ENCODE peak calls at places on chromosome 15, in five cellular contexts. J, H, B, G and A are unnamed samples.

GRCh38 chr15:76327191-76328105 is 9.1 kb upstream of the ISL2 start:
- DNase-seq in J (no peak), B (no peak), H (no peak), G (peak; percentile 63), A (no peak)

GRCh38 chr15:72169921-72170611 is 27.5 kb downstream of the GRAMD2A start:
- DNase-seq in G (no peak), J (no peak), B (no peak), H (no peak), A (no peak)

GRCh38 chr15:94306700-94307650 is 75.6 kb downstream of the MCTP2 start:
- DNase-seq in H (no peak), J (no peak), B (no peak), G (peak; percentile 83), A (no peak)

GRCh38 chr15:91562698-91563097 is 290.8 kb upstream of the SLCO3A1 start:
- DNase-seq in J (no peak), G (no peak), H (no peak), B (no peak), A (no peak)

GRCh38 chr15:34808016-34808415 is 12.7 kb upstream of the ACTC1 start:
- DNase-seq in B (no peak), H (no peak), J (no peak), G (peak; percentile 60), A (no peak)

GRCh38 chr15:95606551-95606950 is 723.9 kb upstream of the NR2F2 start:
- DNase-seq in H (no peak), J (no peak), B (no peak), G (no peak), A (no peak)

GRCh38 chr15:95286911-95287769 is 1043.4 kb upstream of the NR2F2 start:
- DNase-seq in H (no peak), G (peak; percentile 59), J (no peak), B (no peak), A (no peak)

GRCh38 chr15:41512078-41512394 is 1.6 kb downstream of the LTK start:
- DNase-seq in J (no peak), H (no peak), B (no peak), G (no peak), A (no peak)

GRCh38 chr15:31456329-31457060 is 129.9 kb downstream of the KLF13 start:
- DNase-seq in B (peak; percentile 13), G (no peak), J (no peak), H (no peak), A (no peak)

GRCh38 chr15:31852933-31853332 is 177.4 kb upstream of the CHRNA7 start:
- DNase-seq in G (no peak), H (no peak), B (no peak), J (no peak), A (no peak)

GRCh38 chr15:100878601-100879000 is 1.0 kb upstream of the ALDH1A3 start:
- DNase-seq in G (no peak), B (no peak), H (no peak), J (no peak), A (peak; percentile 26)

GRCh38 chr15:40267670-40268069 is 15.2 kb downstream of the ANKRD63 start:
- DNase-seq in J (no peak), G (no peak), H (no peak), B (no peak), A (no peak)

GRCh38 chr15:40847225-40847961 is 3.5 kb downstream of the SPINT1 start:
- DNase-seq in J (no peak), G (peak; percentile 36), B (peak; percentile 88), H (peak; percentile 72), A (peak; percentile 82)

GRCh38 chr15:94631608-94632007 is 400.2 kb downstream of the MCTP2 start:
- DNase-seq in J (no peak), G (no peak), H (no peak), B (no peak), A (no peak)

GRCh38 chr15:80003171-80003570 is 32.2 kb upstream of the BCL2A1 start:
- DNase-seq in H (no peak), J (no peak), B (no peak), G (no peak), A (no peak)

GRCh38 chr15:90481023-90481422 is 48.7 kb upstream of the CRTC3 start:
- DNase-seq in J (no peak), B (no peak), G (peak; percentile 52), H (no peak), A (no peak)

GRCh38 chr15:30939161-30939560 is 35.4 kb downstream of the FAN1 start:
- DNase-seq in B (no peak), G (no peak), H (no peak), J (no peak), A (no peak)

GRCh38 chr15:83446904-83447708 is at the start of gene SH3GL3:
- DNase-seq in H (peak; percentile 87), B (peak; percentile 78), J (peak; percentile 63), G (peak; percentile 87), A (peak; percentile 91)

GRCh38 chr15:34161329-34161953 is 48.5 kb downstream of the KATNBL1 start:
- DNase-seq in H (no peak), B (no peak), G (peak; percentile 10), J (no peak), A (no peak)

GRCh38 chr15:79436037-79436780 is 4.1 kb downstream of the MINAR1 start:
- DNase-seq in B (no peak), H (no peak), G (no peak), J (no peak), A (no peak)

GRCh38 chr15:73127302-73127936 is 75.2 kb downstream of the NEO1 start:
- DNase-seq in B (no peak), G (peak; percentile 13), H (peak; percentile 66), J (no peak), A (no peak)

GRCh38 chr15:78453447-78453846 is 15.4 kb downstream of the IREB2 start:
- DNase-seq in B (no peak), G (no peak), J (no peak), H (no peak), A (no peak)

GRCh38 chr15:82778755-82779154 is 27.1 kb downstream of the FSD2 start:
- DNase-seq in B (no peak), H (no peak), G (no peak), J (no peak), A (no peak)

GRCh38 chr15:77840962-77841361 is 208.2 kb upstream of the LINGO1 start:
- DNase-seq in B (peak; percentile 27), H (no peak), G (peak; percentile 96), J (no peak), A (no peak)

GRCh38 chr15:69038508-69038907 is 24.0 kb downstream of the NOX5 start:
- DNase-seq in H (no peak), G (no peak), B (no peak), J (no peak), A (no peak)

GRCh38 chr15:64699767-64700388 is 75.5 kb downstream of the RBPMS2 start:
- DNase-seq in J (no peak), H (no peak), G (peak; percentile 51), B (peak; percentile 80), A (peak; percentile 50)

GRCh38 chr15:90869601-90870353 is 1.4 kb downstream of the FURIN start:
- DNase-seq in B (peak; percentile 90), J (peak; percentile 60), G (peak; percentile 95), H (peak; percentile 90), A (no peak)

GRCh38 chr15:31660800-31661199 is 334.2 kb downstream of the KLF13 start:
- DNase-seq in J (no peak), H (no peak), G (no peak), B (no peak), A (no peak)

GRCh38 chr15:25620466-25620865 is 181.6 kb upstream of the UBE3A start:
- DNase-seq in G (no peak), B (no peak), H (no peak), J (no peak), A (no peak)

GRCh38 chr15:59190291-59190690 is 16.4 kb upstream of the LDHAL6B start:
- DNase-seq in G (peak; percentile 35), J (no peak), B (no peak), H (no peak), A (no peak)

GRCh38 chr15:26355671-26356070 is 417.2 kb downstream of the GABRB3 start:
- DNase-seq in B (no peak), H (no peak), J (no peak), G (no peak), A (no peak)

GRCh38 chr15:70280781-70281180 is 183.1 kb upstream of the TLE3 start:
- DNase-seq in B (peak; percentile 23), H (no peak), G (no peak), J (no peak), A (no peak)

GRCh38 chr15:65512807-65513416 is 4.6 kb downstream of the DPP8 start:
- DNase-seq in J (no peak), G (peak; percentile 88), B (no peak), H (no peak), A (no peak)

GRCh38 chr15:90718232-90718631 is 1.1 kb downstream of the BLM start:
- DNase-seq in B (no peak), J (no peak), H (no peak), G (no peak), A (no peak)

GRCh38 chr15:58489289-58489688 is 57.5 kb downstream of the LIPC start:
- DNase-seq in B (no peak), H (no peak), G (no peak), J (no peak), A (no peak)

GRCh38 chr15:67105065-67105951 is 39.9 kb downstream of the SMAD3 start:
- DNase-seq in G (peak; percentile 99), J (peak; percentile 46), B (no peak), H (no peak), A (peak; percentile 69)

GRCh38 chr15:67106764-67107013 is 41.3 kb downstream of the SMAD3 start:
- DNase-seq in H (no peak), G (no peak), J (no peak), B (no peak), A (no peak)

GRCh38 chr15:67108122-67108871 is 42.9 kb downstream of the SMAD3 start:
- DNase-seq in J (no peak), H (no peak), G (peak; percentile 49), B (no peak), A (no peak)

GRCh38 chr15:67105991-67106763 is 40.8 kb downstream of the SMAD3 start:
- DNase-seq in B (no peak), G (no peak), J (no peak), H (no peak), A (no peak)

GRCh38 chr15:67107014-67107812 is 41.8 kb downstream of the SMAD3 start:
- DNase-seq in G (peak; percentile 100), J (peak; percentile 64), H (no peak), B (peak; percentile 74), A (peak; percentile 86)
- H3K4me1 ChIP-seq in G (peaks cover 65% of the 10 kb centered on the region), J (peaks cover 53% of the 10 kb centered on the region), H (peaks cover 2% of the 10 kb centered on the region), B (peaks cover 90% of the 10 kb centered on the region), A (peaks cover 54% of the 10 kb centered on the region)

GRCh38 chr15:75065851-75066509 is 42.6 kb downstream of the PPCDC start:
- DNase-seq in G (peak; percentile 52), B (no peak), J (no peak), H (no peak), A (no peak)
- H3K4me1 ChIP-seq in G (peaks cover 3% of the 10 kb centered on the region), B (peaks cover 72% of the 10 kb centered on the region), J (peaks cover 30% of the 10 kb centered on the region), H (peaks cover 7% of the 10 kb centered on the region), A (peaks cover 11% of the 10 kb centered on the region)

DNA sequence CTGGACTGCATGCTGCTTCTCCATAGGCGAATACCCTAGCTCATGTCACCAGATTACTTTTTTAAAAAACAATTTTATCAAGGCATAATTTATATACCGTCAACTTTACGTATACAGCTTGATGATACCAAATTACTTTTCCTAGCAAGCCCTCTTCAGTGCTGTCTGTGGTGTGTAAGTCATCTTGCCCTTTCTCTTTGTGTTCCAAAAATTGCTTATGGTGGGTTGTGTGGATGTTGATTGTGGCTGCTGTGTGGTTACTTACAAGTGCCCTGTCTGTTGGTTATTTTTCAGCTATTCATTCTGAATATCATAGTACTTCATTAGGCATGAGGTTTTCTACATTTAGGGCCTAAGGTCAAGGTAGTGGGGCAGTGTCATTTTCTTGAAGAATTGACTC is 12.8 kb downstream of the TMOD3 start:
- DNase-seq in G (no peak), B (no peak), H (no peak), J (no peak), A (no peak)
- H3K4me1 ChIP-seq in G (peaks cover 24% of the 10 kb centered on the region), B (peaks cover 100% of the 10 kb centered on the region), H (peaks cover 33% of the 10 kb centered on the region), J (peaks cover 60% of the 10 kb centered on the region), A (peaks cover 54% of the 10 kb centered on the region)

GRCh38 chr15:67164811-67165652 is 89.4 kb downstream of the AAGAB start:
- DNase-seq in G (peak; percentile 87), J (peak; percentile 62), H (no peak), B (no peak), A (no peak)
- H3K4me1 ChIP-seq in G (peaks cover 55% of the 10 kb centered on the region), J (peaks cover 33% of the 10 kb centered on the region), H (peaks cover 13% of the 10 kb centered on the region), B (peaks cover 33% of the 10 kb centered on the region), A (peaks cover 5% of the 10 kb centered on the region)